ENCODE peak calls at places on chromosome X, in four cellular contexts. One of them, this sample, is unnamed.

GRCh38 chrX:24846551-24847170 is 152.9 kb downstream of the POLA1 start:
- DNase-seq in cardiac muscle cell: peak
- DNase-seq in effector CD4-positive, alpha-beta T cell: no peak
- DNase-seq in neuronal stem cell: no peak
- DNase-seq in this sample: no peak

GRCh38 chrX:97234471-97235097 is 350.9 kb downstream of the RPA4 start:
- DNase-seq in cardiac muscle cell: no peak
- DNase-seq in effector CD4-positive, alpha-beta T cell: no peak
- DNase-seq in neuronal stem cell: no peak
- DNase-seq in this sample: no peak

GRCh38 chrX:140762061-140762460 is 52.5 kb downstream of the LINC00632 start:
- DNase-seq in cardiac muscle cell: peak
- DNase-seq in effector CD4-positive, alpha-beta T cell: peak
- DNase-seq in neuronal stem cell: peak
- DNase-seq in this sample: peak

GRCh38 chrX:40170830-40171512 is 73.2 kb upstream of the BCOR start:
- DNase-seq in cardiac muscle cell: no peak
- DNase-seq in effector CD4-positive, alpha-beta T cell: no peak
- DNase-seq in neuronal stem cell: no peak
- DNase-seq in this sample: no peak

GRCh38 chrX:123476636-123477219 is 256.1 kb downstream of the THOC2 start:
- DNase-seq in cardiac muscle cell: no peak
- DNase-seq in effector CD4-positive, alpha-beta T cell: no peak
- DNase-seq in neuronal stem cell: no peak
- DNase-seq in this sample: no peak

GRCh38 chrX:20412871-20413486 is 146.3 kb upstream of the RPS6KA3 start:
- DNase-seq in cardiac muscle cell: no peak
- DNase-seq in effector CD4-positive, alpha-beta T cell: peak
- DNase-seq in neuronal stem cell: no peak
- DNase-seq in this sample: no peak

GRCh38 chrX:153900806-153901752 is 3.4 kb upstream of the AVPR2 start:
- DNase-seq in cardiac muscle cell: peak
- DNase-seq in effector CD4-positive, alpha-beta T cell: peak
- DNase-seq in neuronal stem cell: no peak
- DNase-seq in this sample: no peak

GRCh38 chrX:120790118-120790517 is 85.5 kb downstream of the CT47B1 start:
- DNase-seq in cardiac muscle cell: peak
- DNase-seq in effector CD4-positive, alpha-beta T cell: no peak
- DNase-seq in neuronal stem cell: peak
- DNase-seq in this sample: peak

GRCh38 chrX:151727346-151727745 is 7.2 kb upstream of the CNGA2 start:
- DNase-seq in cardiac muscle cell: no peak
- DNase-seq in effector CD4-positive, alpha-beta T cell: no peak
- DNase-seq in neuronal stem cell: no peak
- DNase-seq in this sample: no peak

GRCh38 chrX:133415276-133416105 is at the start of gene GPC4:
- DNase-seq in cardiac muscle cell: peak
- DNase-seq in effector CD4-positive, alpha-beta T cell: no peak
- DNase-seq in neuronal stem cell: peak
- DNase-seq in this sample: peak

GRCh38 chrX:51893931-51894696 is 691 bp downstream of the MAGED1 start:
- DNase-seq in cardiac muscle cell: peak
- DNase-seq in effector CD4-positive, alpha-beta T cell: no peak
- DNase-seq in neuronal stem cell: peak
- DNase-seq in this sample: peak

GRCh38 chrX:88865634-88866033 is 118.6 kb downstream of the CPXCR1 start:
- DNase-seq in cardiac muscle cell: no peak
- DNase-seq in effector CD4-positive, alpha-beta T cell: no peak
- DNase-seq in neuronal stem cell: no peak
- DNase-seq in this sample: no peak

GRCh38 chrX:129478516-129478915 is 44.8 kb downstream of the SMARCA1 start:
- DNase-seq in cardiac muscle cell: peak
- DNase-seq in effector CD4-positive, alpha-beta T cell: no peak
- DNase-seq in neuronal stem cell: no peak
- DNase-seq in this sample: no peak

GRCh38 chrX:41119803-41120202 is 34.6 kb downstream of the USP9X start:
- DNase-seq in cardiac muscle cell: no peak
- DNase-seq in effector CD4-positive, alpha-beta T cell: no peak
- DNase-seq in neuronal stem cell: no peak
- DNase-seq in this sample: no peak

GRCh38 chrX:17535229-17535628 is 160.2 kb downstream of the NHS start:
- DNase-seq in cardiac muscle cell: peak
- DNase-seq in effector CD4-positive, alpha-beta T cell: no peak
- DNase-seq in neuronal stem cell: no peak
- DNase-seq in this sample: no peak

GRCh38 chrX:51420610-51421009 is 75.8 kb downstream of the NUDT11 start:
- DNase-seq in cardiac muscle cell: peak
- DNase-seq in effector CD4-positive, alpha-beta T cell: peak
- DNase-seq in neuronal stem cell: peak
- DNase-seq in this sample: peak

This sample was measured in putamen.